ENCODE peak calls at places on chromosome 20, in six cellular contexts. One of them, this sample, is unnamed. For H3K27me3 and H3K4me1, the result is how much of the 10 kb centered on the place peaks cover.

GRCh38 chr20:51958636-51959542 is 156.6 kb upstream of the SALL4 start:
- ATAC-seq in heart right ventricle: no peak
- ATAC-seq in right lobe of liver: no peak
- ATAC-seq in foreskin keratinocyte: no peak
- ATAC-seq in lower lobe of right lung: no peak
- ATAC-seq in HCT116: no peak
- ATAC-seq in this sample: no peak

GRCh38 chr20:50784464-50784863 is 10.4 kb upstream of the BCAS4 start:
- ATAC-seq in HCT116: no peak
- ATAC-seq in heart right ventricle: no peak
- ATAC-seq in right lobe of liver: no peak
- ATAC-seq in lower lobe of right lung: no peak
- ATAC-seq in foreskin keratinocyte: no peak
- ATAC-seq in this sample: no peak

GRCh38 chr20:23455641-23456040 is 3.0 kb upstream of the CST11 start:
- ATAC-seq in lower lobe of right lung: no peak
- ATAC-seq in foreskin keratinocyte: no peak
- ATAC-seq in right lobe of liver: no peak
- ATAC-seq in heart right ventricle: no peak
- ATAC-seq in HCT116: no peak
- ATAC-seq in this sample: no peak

GRCh38 chr20:22745194-22745500 is 160.8 kb upstream of the FOXA2 start:
- ATAC-seq in heart right ventricle: no peak
- ATAC-seq in right lobe of liver: no peak
- ATAC-seq in HCT116: no peak
- ATAC-seq in lower lobe of right lung: no peak
- ATAC-seq in foreskin keratinocyte: no peak
- ATAC-seq in this sample: no peak

GRCh38 chr20:8490076-8490830 is 358.2 kb downstream of the PLCB1 start:
- ATAC-seq in HCT116: no peak
- ATAC-seq in heart right ventricle: no peak
- ATAC-seq in foreskin keratinocyte: no peak
- ATAC-seq in right lobe of liver: no peak
- ATAC-seq in lower lobe of right lung: no peak
- ATAC-seq in this sample: peak

GRCh38 chr20:1336699-1337387 is 7.9 kb upstream of the SDCBP2 start:
- ATAC-seq in HCT116: no peak
- ATAC-seq in right lobe of liver: peak
- ATAC-seq in heart right ventricle: peak
- ATAC-seq in lower lobe of right lung: peak
- ATAC-seq in foreskin keratinocyte: peak
- ATAC-seq in this sample: peak

GRCh38 chr20:5864873-5865582 is 85.3 kb downstream of the TRMT6 start:
- ATAC-seq in HCT116: no peak
- ATAC-seq in lower lobe of right lung: no peak
- ATAC-seq in heart right ventricle: no peak
- ATAC-seq in right lobe of liver: no peak
- ATAC-seq in foreskin keratinocyte: peak
- ATAC-seq in this sample: no peak

GRCh38 chr20:23047738-23048214 is 1.7 kb downstream of the THBD start:
- ATAC-seq in heart right ventricle: no peak
- ATAC-seq in lower lobe of right lung: no peak
- ATAC-seq in right lobe of liver: no peak
- ATAC-seq in HCT116: no peak
- ATAC-seq in foreskin keratinocyte: no peak
- ATAC-seq in this sample: no peak

GRCh38 chr20:32051720-32052089 is 337 bp upstream of the HCK start:
- ATAC-seq in lower lobe of right lung: no peak
- ATAC-seq in right lobe of liver: no peak
- ATAC-seq in heart right ventricle: no peak
- ATAC-seq in HCT116: no peak
- ATAC-seq in foreskin keratinocyte: no peak
- ATAC-seq in this sample: no peak

GRCh38 chr20:59753836-59754235 is 149.5 kb downstream of the PHACTR3 start:
- ATAC-seq in lower lobe of right lung: no peak
- ATAC-seq in heart right ventricle: no peak
- ATAC-seq in right lobe of liver: no peak
- ATAC-seq in foreskin keratinocyte: no peak
- ATAC-seq in HCT116: peak
- ATAC-seq in this sample: no peak

GRCh38 chr20:41276317-41276751 is 41.2 kb downstream of the ZHX3 start:
- ATAC-seq in lower lobe of right lung: peak
- ATAC-seq in foreskin keratinocyte: no peak
- ATAC-seq in heart right ventricle: peak
- ATAC-seq in HCT116: no peak
- ATAC-seq in right lobe of liver: peak
- ATAC-seq in this sample: no peak

GRCh38 chr20:15162061-15162740 is 824.8 kb upstream of the FLRT3 start:
- ATAC-seq in HCT116: no peak
- ATAC-seq in lower lobe of right lung: no peak
- ATAC-seq in heart right ventricle: no peak
- ATAC-seq in right lobe of liver: peak
- ATAC-seq in foreskin keratinocyte: no peak
- ATAC-seq in this sample: no peak

GRCh38 chr20:56443654-56444540 is 24.5 kb upstream of the RTF2 start:
- ATAC-seq in right lobe of liver: peak
- ATAC-seq in foreskin keratinocyte: no peak
- ATAC-seq in HCT116: no peak
- ATAC-seq in lower lobe of right lung: no peak
- ATAC-seq in heart right ventricle: peak
- ATAC-seq in this sample: peak

GRCh38 chr20:10093087-10093591 is 58.4 kb downstream of the ANKEF1 start:
- ATAC-seq in right lobe of liver: peak
- ATAC-seq in heart right ventricle: no peak
- ATAC-seq in lower lobe of right lung: no peak
- ATAC-seq in foreskin keratinocyte: peak
- ATAC-seq in HCT116: peak
- ATAC-seq in this sample: no peak

GRCh38 chr20:48877299-48877698 is 44.2 kb upstream of the ARFGEF2 start:
- ATAC-seq in foreskin keratinocyte: no peak
- ATAC-seq in lower lobe of right lung: no peak
- ATAC-seq in HCT116: no peak
- ATAC-seq in right lobe of liver: no peak
- ATAC-seq in heart right ventricle: peak
- ATAC-seq in this sample: no peak

GRCh38 chr20:25116746-25117457 is 35.0 kb upstream of the VSX1 start:
- ATAC-seq in lower lobe of right lung: no peak
- ATAC-seq in right lobe of liver: no peak
- ATAC-seq in HCT116: no peak
- ATAC-seq in heart right ventricle: peak
- ATAC-seq in foreskin keratinocyte: no peak
- ATAC-seq in this sample: no peak

GRCh38 chr20:39602649-39603048 is 640.5 kb downstream of the DHX35 start:
- ATAC-seq in heart right ventricle: no peak
- ATAC-seq in foreskin keratinocyte: no peak
- ATAC-seq in right lobe of liver: no peak
- ATAC-seq in lower lobe of right lung: no peak
- ATAC-seq in HCT116: no peak
- ATAC-seq in this sample: no peak

GRCh38 chr20:37283530-37284195 is 5.8 kb upstream of the MANBAL start:
- ATAC-seq in foreskin keratinocyte: no peak
- ATAC-seq in lower lobe of right lung: no peak
- ATAC-seq in HCT116: no peak
- ATAC-seq in right lobe of liver: no peak
- ATAC-seq in heart right ventricle: no peak
- ATAC-seq in this sample: no peak

GRCh38 chr20:63177134-63177784 is 38.7 kb downstream of the YTHDF1 start:
- ATAC-seq in HCT116: no peak
- ATAC-seq in heart right ventricle: no peak
- ATAC-seq in foreskin keratinocyte: no peak
- ATAC-seq in right lobe of liver: no peak
- ATAC-seq in lower lobe of right lung: no peak
- ATAC-seq in this sample: no peak

GRCh38 chr20:63178889-63179751 is 36.8 kb downstream of the YTHDF1 start:
- ATAC-seq in lower lobe of right lung: no peak
- ATAC-seq in HCT116: peak
- ATAC-seq in right lobe of liver: peak
- ATAC-seq in foreskin keratinocyte: no peak
- ATAC-seq in heart right ventricle: peak
- ATAC-seq in this sample: peak

GRCh38 chr20:63177785-63178444 is 38.0 kb downstream of the YTHDF1 start:
- ATAC-seq in right lobe of liver: no peak
- ATAC-seq in heart right ventricle: no peak
- ATAC-seq in HCT116: no peak
- ATAC-seq in lower lobe of right lung: no peak
- ATAC-seq in foreskin keratinocyte: no peak
- ATAC-seq in this sample: no peak

GRCh38 chr20:63179876-63180275 is 36.1 kb downstream of the YTHDF1 start:
- ATAC-seq in HCT116: no peak
- ATAC-seq in lower lobe of right lung: no peak
- ATAC-seq in foreskin keratinocyte: no peak
- ATAC-seq in right lobe of liver: no peak
- ATAC-seq in heart right ventricle: no peak
- ATAC-seq in this sample: no peak

DNA sequence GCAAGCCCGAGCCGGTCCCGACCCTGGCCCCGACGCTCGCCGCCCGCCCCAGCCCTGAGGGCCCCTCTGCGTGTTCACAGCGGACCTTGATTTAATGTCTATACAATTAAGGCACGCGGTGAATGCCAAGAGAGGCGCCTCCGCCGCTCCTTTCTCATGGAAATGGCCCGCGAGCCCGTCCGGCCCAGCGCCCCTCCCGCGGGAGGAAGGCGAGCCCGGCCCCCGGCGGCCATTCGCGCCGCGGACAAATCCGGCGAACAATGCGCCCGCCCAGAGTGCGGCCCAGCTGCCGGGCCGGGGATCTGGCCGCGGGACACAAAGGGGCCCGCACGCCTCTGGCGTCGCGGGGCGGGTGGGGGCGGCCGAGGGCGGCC is 37.5 kb downstream of the YTHDF1 start:
- ATAC-seq in right lobe of liver: no peak
- ATAC-seq in lower lobe of right lung: no peak
- ATAC-seq in foreskin keratinocyte: no peak
- ATAC-seq in HCT116: no peak
- ATAC-seq in heart right ventricle: no peak
- ATAC-seq in this sample: no peak
- H3K27me3 ChIP-seq in right lobe of liver: under half
- H3K27me3 ChIP-seq in lower lobe of right lung: half or more
- H3K27me3 ChIP-seq in foreskin keratinocyte: half or more
- H3K27me3 ChIP-seq in HCT116: under half
- H3K27me3 ChIP-seq in heart right ventricle: half or more
- H3K27me3 ChIP-seq in this sample: half or more

DNA sequence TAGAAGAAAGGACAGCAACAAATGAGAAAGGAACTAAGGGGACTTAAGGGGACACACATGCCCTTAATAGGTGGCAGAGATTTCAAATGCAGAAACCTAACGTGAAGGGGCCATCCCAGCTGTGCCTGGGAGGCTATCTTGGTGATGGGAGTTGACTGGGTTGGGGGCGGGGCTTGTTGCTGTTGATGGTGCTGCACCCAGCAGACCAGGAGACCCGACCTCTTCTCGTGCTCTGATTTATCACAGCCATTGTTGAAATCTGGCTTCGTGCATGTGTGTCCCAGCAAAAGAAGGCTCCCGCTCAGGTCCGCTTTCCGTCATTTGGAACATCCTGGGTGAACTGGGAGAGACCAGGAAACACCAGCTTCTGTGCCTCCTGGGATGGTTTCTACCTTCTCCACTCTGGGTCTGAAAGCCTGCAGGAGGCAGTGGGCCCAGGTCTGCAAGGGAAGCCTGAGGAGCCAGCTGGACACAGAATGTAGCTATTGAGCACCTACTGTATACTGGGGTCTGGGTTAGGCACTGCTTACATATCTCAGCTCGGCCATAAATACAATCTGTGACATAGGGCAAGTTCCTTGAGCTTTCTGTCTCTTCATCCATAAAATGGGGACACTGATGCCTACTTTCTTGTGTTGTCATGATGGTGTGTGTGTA is 32.1 kb downstream of the TOX2 start:
- ATAC-seq in HCT116: no peak
- ATAC-seq in foreskin keratinocyte: no peak
- ATAC-seq in right lobe of liver: no peak
- ATAC-seq in heart right ventricle: no peak
- ATAC-seq in lower lobe of right lung: no peak
- ATAC-seq in this sample: no peak
- H3K4me1 ChIP-seq in HCT116: under half
- H3K4me1 ChIP-seq in foreskin keratinocyte: under half
- H3K4me1 ChIP-seq in right lobe of liver: under half
- H3K4me1 ChIP-seq in heart right ventricle: under half
- H3K4me1 ChIP-seq in lower lobe of right lung: under half
- H3K4me1 ChIP-seq in this sample: under half

GRCh38 chr20:21702001-21702400 is 3.5 kb upstream of the PAX1 start:
- ATAC-seq in right lobe of liver: no peak
- ATAC-seq in heart right ventricle: no peak
- ATAC-seq in foreskin keratinocyte: no peak
- ATAC-seq in lower lobe of right lung: no peak
- ATAC-seq in HCT116: no peak
- ATAC-seq in this sample: no peak

GRCh38 chr20:21703740-21704407 is 1.6 kb upstream of the PAX1 start:
- ATAC-seq in HCT116: no peak
- ATAC-seq in heart right ventricle: no peak
- ATAC-seq in foreskin keratinocyte: no peak
- ATAC-seq in lower lobe of right lung: no peak
- ATAC-seq in right lobe of liver: no peak
- ATAC-seq in this sample: no peak

GRCh38 chr20:21699216-21699508 is 6.3 kb upstream of the PAX1 start:
- ATAC-seq in right lobe of liver: no peak
- ATAC-seq in lower lobe of right lung: no peak
- ATAC-seq in HCT116: no peak
- ATAC-seq in heart right ventricle: no peak
- ATAC-seq in foreskin keratinocyte: no peak
- ATAC-seq in this sample: no peak

GRCh38 chr20:21702553-21703467 is 2.7 kb upstream of the PAX1 start:
- ATAC-seq in heart right ventricle: peak
- ATAC-seq in right lobe of liver: peak
- ATAC-seq in foreskin keratinocyte: peak
- ATAC-seq in HCT116: peak
- ATAC-seq in lower lobe of right lung: peak
- ATAC-seq in this sample: no peak

GRCh38 chr20:21701171-21701876 is 4.1 kb upstream of the PAX1 start:
- ATAC-seq in HCT116: no peak
- ATAC-seq in lower lobe of right lung: no peak
- ATAC-seq in right lobe of liver: no peak
- ATAC-seq in heart right ventricle: no peak
- ATAC-seq in foreskin keratinocyte: no peak
- ATAC-seq in this sample: no peak
- H3K27me3 ChIP-seq in HCT116: under half
- H3K27me3 ChIP-seq in lower lobe of right lung: half or more
- H3K27me3 ChIP-seq in right lobe of liver: under half
- H3K27me3 ChIP-seq in heart right ventricle: half or more
- H3K27me3 ChIP-seq in foreskin keratinocyte: half or more
- H3K27me3 ChIP-seq in this sample: half or more

GRCh38 chr20:34525342-34525708 is 9.1 kb downstream of the DYNLRB1 start:
- ATAC-seq in heart right ventricle: no peak
- ATAC-seq in HCT116: no peak
- ATAC-seq in foreskin keratinocyte: no peak
- ATAC-seq in lower lobe of right lung: no peak
- ATAC-seq in right lobe of liver: no peak
- ATAC-seq in this sample: no peak

GRCh38 chr20:34525709-34526416 is 9.6 kb downstream of the DYNLRB1 start:
- ATAC-seq in heart right ventricle: peak
- ATAC-seq in lower lobe of right lung: peak
- ATAC-seq in foreskin keratinocyte: peak
- ATAC-seq in HCT116: peak
- ATAC-seq in right lobe of liver: peak
- ATAC-seq in this sample: peak

GRCh38 chr20:34522969-34523871 is 7.0 kb downstream of the DYNLRB1 start:
- ATAC-seq in lower lobe of right lung: peak
- ATAC-seq in HCT116: peak
- ATAC-seq in right lobe of liver: peak
- ATAC-seq in heart right ventricle: peak
- ATAC-seq in foreskin keratinocyte: peak
- ATAC-seq in this sample: no peak

GRCh38 chr20:34526466-34526865 is 10.2 kb downstream of the DYNLRB1 start:
- ATAC-seq in HCT116: no peak
- ATAC-seq in heart right ventricle: no peak
- ATAC-seq in lower lobe of right lung: no peak
- ATAC-seq in right lobe of liver: no peak
- ATAC-seq in foreskin keratinocyte: no peak
- ATAC-seq in this sample: no peak

GRCh38 chr20:34524426-34524825 is 8.2 kb downstream of the DYNLRB1 start:
- ATAC-seq in HCT116: no peak
- ATAC-seq in lower lobe of right lung: no peak
- ATAC-seq in right lobe of liver: no peak
- ATAC-seq in foreskin keratinocyte: no peak
- ATAC-seq in heart right ventricle: no peak
- ATAC-seq in this sample: no peak
- H3K4me1 ChIP-seq in HCT116: under half
- H3K4me1 ChIP-seq in lower lobe of right lung: half or more
- H3K4me1 ChIP-seq in right lobe of liver: under half
- H3K4me1 ChIP-seq in foreskin keratinocyte: under half
- H3K4me1 ChIP-seq in heart right ventricle: half or more
- H3K4me1 ChIP-seq in this sample: half or more